ENCODE peak calls at places on chromosomes 6 and 20, in four cellular contexts. O, K, G and H are unnamed samples.

GRCh38 chr20:58058421-58059140 is 169.9 kb downstream of the ANKRD60 start:
- DNase-seq in O (no peak), K (no peak), G (no peak), H (no peak)

GRCh38 chr20:11432407-11432806 is 485.3 kb upstream of the BTBD3 start:
- DNase-seq in O (no peak), K (no peak), G (no peak), H (no peak)

GRCh38 chr6:12101048-12101447 is 88.9 kb downstream of the HIVEP1 start:
- DNase-seq in O (no peak), K (no peak), G (no peak), H (no peak)

GRCh38 chr6:129665555-129665954 is 44.4 kb downstream of the ARHGAP18 start:
- DNase-seq in O (no peak), K (no peak), G (no peak), H (no peak)

GRCh38 chr6:156351346-156351966 is 425.7 kb upstream of the ARID1B start:
- DNase-seq in O (no peak), K (no peak), G (no peak), H (no peak)

GRCh38 chr20:44038681-44039123 is 124.0 kb downstream of the TOX2 start:
- DNase-seq in O (peak; percentile 66), K (no peak), G (no peak), H (peak; percentile 23)

GRCh38 chr6:164502838-164503237 is 806.6 kb downstream of the C6orf118 start:
- DNase-seq in O (no peak), K (no peak), G (no peak), H (no peak)

GRCh38 chr20:24842591-24843442 is 106.3 kb upstream of the CST7 start:
- DNase-seq in O (no peak), K (no peak), G (no peak), H (no peak)

GRCh38 chr6:41680182-41680965 is 42.1 kb downstream of the MDFI start:
- DNase-seq in O (no peak), K (no peak), G (no peak), H (no peak)

GRCh38 chr20:37309290-37309689 is 19.8 kb downstream of the MANBAL start:
- DNase-seq in O (no peak), K (no peak), G (no peak), H (no peak)

GRCh38 chr6:20924911-20925543 is 390.8 kb downstream of the CDKAL1 start:
- DNase-seq in O (no peak), K (no peak), G (no peak), H (no peak)

GRCh38 chr6:136123464-136123863 is 126.6 kb downstream of the MTFR2 start:
- DNase-seq in O (no peak), K (no peak), G (no peak), H (no peak)

GRCh38 chr6:57064809-57065208 is 18.3 kb downstream of the KIAA1586 start:
- DNase-seq in O (no peak), K (no peak), G (no peak), H (no peak)

GRCh38 chr6:73667798-73668197 is 14.0 kb upstream of the SLC17A5 start:
- DNase-seq in O (no peak), K (no peak), G (no peak), H (no peak)

GRCh38 chr20:49701313-49701731 is 12.4 kb downstream of the B4GALT5 start:
- DNase-seq in O (no peak), K (no peak), G (peak; percentile 63), H (no peak)

GRCh38 chr6:49054311-49054710 is 408.7 kb downstream of the MMUT start:
- DNase-seq in O (no peak), K (no peak), G (no peak), H (no peak)

GRCh38 chr6:134534708-134535149 is 216.8 kb upstream of the SGK1 start:
- DNase-seq in O (no peak), K (no peak), G (peak; percentile 16), H (no peak)

GRCh38 chr20:59385038-59385437 is 84.6 kb downstream of the EDN3 start:
- DNase-seq in O (no peak), K (no peak), G (no peak), H (no peak)

GRCh38 chr6:116066789-116067188 is 6.1 kb upstream of the FRK start:
- DNase-seq in O (no peak), K (no peak), G (no peak), H (no peak)

GRCh38 chr6:165184192-165184979 is 125.0 kb downstream of the C6orf118 start:
- DNase-seq in O (peak; percentile 49), K (no peak), G (no peak), H (no peak)

GRCh38 chr20:34011275-34011674 is 17.6 kb downstream of the RALY start:
- DNase-seq in O (no peak), K (no peak), G (no peak), H (no peak)